ENCODE peak calls at places on chromosome 11, in nine cellular contexts. D is prostate gland, K is AG10803, J is fibroblast of lung, E is GM13977, U is GM10248, V is astrocyte of the spinal cord, H is endothelial cell, W is H9. C is an unnamed sample.

GRCh38 chr11:35897019-35897418 is 46.8 kb upstream of the LDLRAD3 start:
- DNase-seq in D (no peak), K (no peak), J (no peak), E (no peak), U (no peak), V (no peak), H (no peak), W (no peak), C (no peak)

GRCh38 chr11:72856065-72856464 is 41.9 kb downstream of the ATG16L2 start:
- DNase-seq in D (no peak), K (no peak), J (no peak), E (no peak), U (no peak), V (no peak), H (no peak), W (no peak), C (no peak)

GRCh38 chr11:69931060-69931910 is 112.1 kb upstream of the FGF3 start:
- DNase-seq in D (no peak), K (no peak), J (no peak), E (no peak), U (no peak), V (no peak), H (no peak), W (no peak), C (no peak)

GRCh38 chr11:23974046-23974445 is 522.8 kb upstream of the LUZP2 start:
- DNase-seq in D (no peak), K (no peak), J (peak; percentile 45), E (no peak), U (no peak), V (no peak), H (no peak), W (no peak), C (no peak)

GRCh38 chr11:78791254-78791653 is 216.6 kb upstream of the NARS2 start:
- DNase-seq in D (no peak), K (no peak), J (peak; percentile 70), E (no peak), U (no peak), V (no peak), H (no peak), W (no peak), C (no peak)

GRCh38 chr11:2320591-2321310 is 18.9 kb downstream of the TSPAN32 start:
- DNase-seq in D (no peak), K (no peak), J (no peak), E (no peak), U (no peak), V (no peak), H (no peak), W (no peak), C (no peak)

GRCh38 chr11:18705651-18706281 is 7.2 kb downstream of the TMEM86A start:
- DNase-seq in D (no peak), K (no peak), J (no peak), E (no peak), U (no peak), V (no peak), H (no peak), W (no peak), C (no peak)

GRCh38 chr11:75429902-75430691 is 2.9 kb downstream of the KLHL35 start:
- DNase-seq in D (peak; percentile 26), K (peak; percentile 69), J (peak; percentile 78), E (peak; percentile 91), U (peak; percentile 72), V (peak; percentile 54), H (peak; percentile 66), W (peak; percentile 69), C (peak; percentile 89)

GRCh38 chr11:12189543-12190235 is 79.3 kb downstream of the MICAL2 start:
- DNase-seq in D (peak; percentile 85), K (no peak), J (no peak), E (no peak), U (no peak), V (no peak), H (no peak), W (no peak), C (no peak)

DNA sequence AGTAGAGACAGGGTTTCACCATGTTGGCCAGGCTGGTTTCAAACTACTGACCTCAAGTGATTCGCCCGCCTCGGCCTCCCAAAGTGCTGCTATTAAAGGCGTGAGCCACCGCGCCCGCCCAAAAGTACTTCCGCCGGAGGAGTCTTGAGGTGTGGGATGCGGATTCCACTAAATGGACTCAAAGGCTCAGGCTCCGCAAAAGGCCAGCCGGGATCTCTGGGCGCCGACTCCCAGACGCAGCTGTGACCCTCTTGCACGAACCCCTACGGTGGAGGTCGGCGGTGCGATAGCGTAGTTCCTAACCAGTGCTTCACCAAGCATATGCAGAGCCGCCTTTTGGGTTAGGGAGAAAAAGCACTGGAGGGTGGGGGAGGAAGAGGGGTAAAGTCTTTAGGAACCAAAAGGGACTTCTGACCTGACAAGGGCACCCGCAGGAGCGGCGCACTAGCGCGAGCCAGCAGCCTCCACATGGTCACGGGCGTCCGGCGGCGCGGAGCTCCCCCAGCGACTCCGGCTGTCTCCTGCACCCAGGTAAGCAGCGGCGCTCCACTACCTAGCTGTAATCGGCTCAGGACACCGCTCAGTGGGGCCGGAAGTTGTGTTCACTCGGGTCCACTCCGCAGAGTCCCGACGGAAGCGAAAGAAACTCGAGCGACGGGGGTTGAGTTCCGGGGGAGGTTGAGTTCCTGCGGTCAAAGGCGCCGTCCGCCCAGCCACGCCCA is at the start of gene MRPL16:
- DNase-seq in D (peak; percentile 86), K (peak; percentile 87), J (peak; percentile 88), E (peak; percentile 85), U (peak; percentile 89), V (peak; percentile 88), H (peak; percentile 79), W (peak; percentile 93), C (peak; percentile 84)
- TF ChIP-seq CTCF in D (peak; percentile 48), K (no peak), J (no peak), E (peak; percentile 20), U (no peak), V (no peak), H (no peak), W (peak; percentile 47), C (no peak)

GRCh38 chr11:58685973-58686720 is 45.6 kb downstream of the GLYAT start:
- DNase-seq in D (no peak), K (no peak), J (no peak), E (no peak), U (no peak), V (no peak), H (no peak), W (no peak), C (no peak)

GRCh38 chr11:58691675-58692074 is 40.1 kb downstream of the GLYAT start:
- DNase-seq in D (no peak), K (no peak), J (no peak), E (no peak), U (no peak), V (no peak), H (no peak), W (no peak), C (no peak)

GRCh38 chr11:58688779-58689503 is 42.8 kb downstream of the GLYAT start:
- DNase-seq in D (no peak), K (peak; percentile 4), J (no peak), E (no peak), U (no peak), V (no peak), H (no peak), W (no peak), C (no peak)
- TF ChIP-seq CTCF in D (no peak), K (no peak), J (no peak), E (no peak), U (no peak), V (no peak), H (no peak), W (no peak), C (no peak)

DNA sequence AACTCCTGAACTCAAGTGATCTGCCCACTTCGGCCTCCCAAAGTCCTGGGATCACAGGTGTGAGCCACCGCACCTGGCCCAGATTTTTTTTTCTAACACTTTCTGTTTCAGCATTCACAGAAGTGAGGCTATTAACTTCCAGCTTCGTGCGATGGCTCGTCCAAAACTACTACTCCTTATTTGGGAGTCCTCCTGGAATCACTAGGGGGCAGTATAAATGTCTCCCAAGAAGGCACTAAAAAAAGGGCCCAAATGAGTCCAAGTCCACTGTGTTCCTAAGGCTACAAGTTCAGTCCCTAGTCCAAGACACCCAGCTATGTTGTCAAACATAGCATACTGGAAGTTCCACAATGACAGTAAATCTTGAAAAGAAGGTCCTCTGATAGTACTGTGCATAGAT is 63.2 kb upstream of the BIRC3 start:
- DNase-seq in D (no peak), K (no peak), J (no peak), E (no peak), U (no peak), V (no peak), H (no peak), W (peak; percentile 47), C (peak; percentile 27)
- TF ChIP-seq CTCF in D (no peak), K (peak; percentile 9), J (no peak), E (peak; percentile 32), U (peak; percentile 27), V (no peak), H (peak; percentile 33), W (peak; percentile 66), C (peak; percentile 7)

GRCh38 chr11:60871378-60872061 is 4.2 kb downstream of the ZP1 start:
- DNase-seq in D (no peak), K (peak; percentile 36), J (peak; percentile 11), E (no peak), U (no peak), V (peak; percentile 68), H (no peak), W (no peak), C (no peak)
- TF ChIP-seq CTCF in D (no peak), K (peak; percentile 29), J (peak; percentile 16), E (no peak), U (no peak), V (peak; percentile 29), H (no peak), W (no peak), C (no peak)

GRCh38 chr11:87548797-87549196 is 511.1 kb downstream of the TMEM135 start:
- DNase-seq in D (no peak), K (no peak), J (no peak), E (no peak), U (no peak), V (no peak), H (no peak), W (no peak), C (no peak)
- TF ChIP-seq CTCF in D (no peak), K (no peak), J (no peak), E (no peak), U (no peak), V (no peak), H (no peak), W (no peak), C (no peak)

DNA sequence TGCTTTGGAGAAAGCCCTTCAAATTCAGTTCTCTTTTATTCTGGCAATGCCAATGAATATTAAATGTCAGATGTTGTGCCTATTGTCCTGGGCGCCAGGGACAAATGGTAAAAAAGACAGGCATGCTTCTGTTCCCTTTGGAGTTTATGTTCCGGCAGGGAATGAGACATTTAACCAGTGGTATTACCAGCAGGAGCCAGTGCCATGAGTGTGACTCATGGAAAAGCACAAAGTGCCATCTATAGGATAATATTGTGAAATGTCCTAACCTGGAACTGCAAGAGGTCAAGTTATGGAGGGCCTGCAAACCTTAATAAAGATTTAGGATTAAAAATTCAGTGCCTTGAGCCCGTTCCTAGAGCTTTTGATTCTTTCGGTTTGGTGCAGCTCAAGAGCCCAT is 39.5 kb downstream of the REXO2 start:
- DNase-seq in D (no peak), K (no peak), J (no peak), E (no peak), U (no peak), V (peak; percentile 19), H (no peak), W (peak; percentile 41), C (no peak)
- TF ChIP-seq CTCF in D (no peak), K (no peak), J (no peak), E (no peak), U (no peak), V (no peak), H (no peak), W (no peak), C (no peak)

C was measured in GM20000.